ENCODE peak calls at places on chromosomes 5 and 9, in nine cellular contexts. Z, U, R, I, L, M, W, Y and H are unnamed samples.

GRCh38 chr5:73482383-73483193 is 15.7 kb upstream of the BTF3 start:
- DNase-seq in Z (no peak), U (no peak), R (peak), I (no peak), L (no peak), M (no peak), W (no peak), Y (no peak), H (no peak)

GRCh38 chr5:60259730-60260129 is 366.2 kb upstream of the PDE4D start:
- DNase-seq in Z (no peak), U (no peak), R (no peak), I (no peak), L (no peak), M (no peak), W (no peak), Y (no peak), H (no peak)

GRCh38 chr9:98570663-98571440 is 137.9 kb downstream of the GABBR2 start:
- DNase-seq in Z (no peak), U (no peak), R (no peak), I (no peak), L (no peak), M (no peak), W (peak), Y (peak), H (no peak)

GRCh38 chr9:115118471-115119156 is 657 bp upstream of the TNC start:
- DNase-seq in Z (peak), U (peak), R (peak), I (peak), L (peak), M (peak), W (peak), Y (peak), H (peak)

GRCh38 chr9:135818718-135819475 is 88.4 kb downstream of the CAMSAP1 start:
- DNase-seq in Z (no peak), U (no peak), R (no peak), I (no peak), L (no peak), M (no peak), W (peak), Y (no peak), H (no peak)

GRCh38 chr5:110951373-110951791 is 120.1 kb upstream of the TSLP start:
- DNase-seq in Z (no peak), U (no peak), R (no peak), I (no peak), L (no peak), M (no peak), W (no peak), Y (no peak), H (no peak)

GRCh38 chr5:149407331-149408251 is 28.5 kb upstream of the IL17B start:
- DNase-seq in Z (no peak), U (no peak), R (no peak), I (no peak), L (no peak), M (no peak), W (no peak), Y (no peak), H (peak)

GRCh38 chr9:3920586-3921582 is 379.0 kb downstream of the GLIS3 start:
- DNase-seq in Z (no peak), U (no peak), R (peak), I (no peak), L (no peak), M (no peak), W (no peak), Y (no peak), H (no peak)

GRCh38 chr9:130301483-130302286 is 36.1 kb downstream of the HMCN2 start:
- DNase-seq in Z (peak), U (no peak), R (peak), I (no peak), L (peak), M (no peak), W (no peak), Y (no peak), H (peak)

GRCh38 chr5:33761139-33761538 is 130.7 kb downstream of the ADAMTS12 start:
- DNase-seq in Z (no peak), U (no peak), R (peak), I (no peak), L (no peak), M (no peak), W (no peak), Y (no peak), H (no peak)

GRCh38 chr9:104177003-104177611 is 83.0 kb downstream of the SMC2 start:
- DNase-seq in Z (no peak), U (no peak), R (no peak), I (no peak), L (no peak), M (no peak), W (no peak), Y (no peak), H (no peak)

GRCh38 chr5:10401499-10401898 is 40.2 kb upstream of the ROPN1L start:
- DNase-seq in Z (no peak), U (no peak), R (no peak), I (no peak), L (no peak), M (no peak), W (no peak), Y (no peak), H (no peak)

GRCh38 chr5:131281133-131281867 is 17.4 kb downstream of the CDC42SE2 start:
- DNase-seq in Z (no peak), U (no peak), R (peak), I (no peak), L (no peak), M (no peak), W (no peak), Y (no peak), H (no peak)

GRCh38 chr5:4699592-4699991 is 440.5 kb upstream of the ADAMTS16 start:
- DNase-seq in Z (no peak), U (no peak), R (no peak), I (no peak), L (no peak), M (no peak), W (no peak), Y (no peak), H (no peak)

GRCh38 chr9:115109486-115109885 is 8.5 kb downstream of the TNC start:
- DNase-seq in Z (no peak), U (no peak), R (peak), I (no peak), L (no peak), M (no peak), W (no peak), Y (no peak), H (no peak)

GRCh38 chr9:1837453-1838084 is 177.6 kb upstream of the SMARCA2 start:
- DNase-seq in Z (no peak), U (no peak), R (peak), I (peak), L (no peak), M (no peak), W (no peak), Y (no peak), H (no peak)

GRCh38 chr5:136094189-136094912 is 38.3 kb upstream of the SMAD5 start:
- DNase-seq in Z (no peak), U (no peak), R (no peak), I (no peak), L (no peak), M (no peak), W (no peak), Y (no peak), H (no peak)

GRCh38 chr9:88923653-88924284 is 67.5 kb upstream of the S1PR3 start:
- DNase-seq in Z (no peak), U (no peak), R (no peak), I (no peak), L (no peak), M (no peak), W (no peak), Y (peak), H (no peak)

GRCh38 chr5:126370796-126371718 is 52.2 kb upstream of the GRAMD2B start:
- DNase-seq in Z (no peak), U (no peak), R (peak), I (peak), L (no peak), M (no peak), W (no peak), Y (no peak), H (no peak)

GRCh38 chr5:14298126-14298847 is 155.1 kb downstream of the TRIO start:
- DNase-seq in Z (peak), U (no peak), R (peak), I (no peak), L (no peak), M (no peak), W (no peak), Y (no peak), H (no peak)

GRCh38 chr5:19241690-19242089 is 746.3 kb downstream of the CDH18 start:
- DNase-seq in Z (no peak), U (no peak), R (no peak), I (no peak), L (no peak), M (no peak), W (no peak), Y (no peak), H (no peak)

GRCh38 chr5:161286066-161286655 is 260.4 kb downstream of the GABRB2 start:
- DNase-seq in Z (no peak), U (no peak), R (no peak), I (no peak), L (no peak), M (no peak), W (no peak), Y (no peak), H (no peak)
- TF ChIP-seq POLR2A in Z (no peak), U (no peak), R (no peak), I (no peak), L (no peak), M (no peak), W (no peak), Y (no peak), H (no peak)

GRCh38 chr5:163504091-163504931 is 1.1 kb upstream of the MAT2B start:
- DNase-seq in Z (peak), U (peak), R (peak), I (no peak), L (peak), M (no peak), W (peak), Y (peak), H (peak)
- TF ChIP-seq POLR2A in Z (no peak), U (no peak), R (no peak), I (no peak), L (no peak), M (no peak), W (no peak), Y (peak), H (no peak)

GRCh38 chr5:134467231-134467630 is 55.5 kb upstream of the CDKN2AIPNL start:
- DNase-seq in Z (no peak), U (no peak), R (no peak), I (no peak), L (no peak), M (no peak), W (no peak), Y (no peak), H (no peak)

GRCh38 chr5:134464988-134465855 is 53.5 kb upstream of the CDKN2AIPNL start:
- DNase-seq in Z (no peak), U (no peak), R (no peak), I (no peak), L (peak), M (no peak), W (peak), Y (no peak), H (peak)

GRCh38 chr5:134466241-134467069 is 54.8 kb upstream of the CDKN2AIPNL start:
- DNase-seq in Z (peak), U (peak), R (peak), I (peak), L (peak), M (peak), W (peak), Y (peak), H (peak)

GRCh38 chr5:134463991-134464760 is 52.5 kb upstream of the CDKN2AIPNL start:
- DNase-seq in Z (peak), U (no peak), R (peak), I (no peak), L (no peak), M (no peak), W (peak), Y (no peak), H (no peak)

DNA sequence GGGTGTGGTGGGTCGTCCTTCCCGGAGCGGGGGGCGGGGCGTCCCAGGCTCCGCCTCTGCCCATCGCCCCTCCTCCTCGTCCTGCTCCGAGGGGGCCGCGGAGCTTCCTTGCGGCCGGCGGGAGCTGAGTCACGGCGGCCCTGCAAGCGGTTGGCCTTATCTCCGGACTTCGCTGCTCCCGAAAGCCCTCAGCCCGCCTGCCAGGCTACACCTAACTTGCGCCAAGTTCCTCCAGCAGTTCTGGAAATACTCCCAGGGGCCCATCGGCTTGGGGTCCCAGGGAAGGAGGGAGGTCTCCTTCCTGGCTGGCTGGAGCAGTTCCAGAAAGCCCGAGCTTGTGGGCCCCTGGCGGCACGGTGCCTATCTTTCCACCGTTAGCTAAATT is 54.2 kb upstream of the CDKN2AIPNL start:
- DNase-seq in Z (peak), U (peak), R (peak), I (peak), L (peak), M (peak), W (peak), Y (peak), H (peak)
- TF ChIP-seq POLR2A in Z (peak), U (no peak), R (peak), I (peak), L (peak), M (peak), W (no peak), Y (peak), H (peak)

GRCh38 chr5:178131446-178131996 is 707 bp downstream of the RMND5B start:
- DNase-seq in Z (no peak), U (no peak), R (no peak), I (peak), L (no peak), M (no peak), W (no peak), Y (no peak), H (no peak)

GRCh38 chr5:178126556-178126955 is 4.3 kb upstream of the RMND5B start:
- DNase-seq in Z (no peak), U (no peak), R (no peak), I (no peak), L (no peak), M (no peak), W (no peak), Y (no peak), H (no peak)

GRCh38 chr5:178129296-178129695 is 1.5 kb upstream of the RMND5B start:
- DNase-seq in Z (no peak), U (no peak), R (no peak), I (no peak), L (no peak), M (no peak), W (no peak), Y (no peak), H (no peak)

GRCh38 chr5:178125253-178125916 is 5.4 kb upstream of the RMND5B start:
- DNase-seq in Z (no peak), U (no peak), R (no peak), I (no peak), L (no peak), M (no peak), W (no peak), Y (no peak), H (no peak)

DNA sequence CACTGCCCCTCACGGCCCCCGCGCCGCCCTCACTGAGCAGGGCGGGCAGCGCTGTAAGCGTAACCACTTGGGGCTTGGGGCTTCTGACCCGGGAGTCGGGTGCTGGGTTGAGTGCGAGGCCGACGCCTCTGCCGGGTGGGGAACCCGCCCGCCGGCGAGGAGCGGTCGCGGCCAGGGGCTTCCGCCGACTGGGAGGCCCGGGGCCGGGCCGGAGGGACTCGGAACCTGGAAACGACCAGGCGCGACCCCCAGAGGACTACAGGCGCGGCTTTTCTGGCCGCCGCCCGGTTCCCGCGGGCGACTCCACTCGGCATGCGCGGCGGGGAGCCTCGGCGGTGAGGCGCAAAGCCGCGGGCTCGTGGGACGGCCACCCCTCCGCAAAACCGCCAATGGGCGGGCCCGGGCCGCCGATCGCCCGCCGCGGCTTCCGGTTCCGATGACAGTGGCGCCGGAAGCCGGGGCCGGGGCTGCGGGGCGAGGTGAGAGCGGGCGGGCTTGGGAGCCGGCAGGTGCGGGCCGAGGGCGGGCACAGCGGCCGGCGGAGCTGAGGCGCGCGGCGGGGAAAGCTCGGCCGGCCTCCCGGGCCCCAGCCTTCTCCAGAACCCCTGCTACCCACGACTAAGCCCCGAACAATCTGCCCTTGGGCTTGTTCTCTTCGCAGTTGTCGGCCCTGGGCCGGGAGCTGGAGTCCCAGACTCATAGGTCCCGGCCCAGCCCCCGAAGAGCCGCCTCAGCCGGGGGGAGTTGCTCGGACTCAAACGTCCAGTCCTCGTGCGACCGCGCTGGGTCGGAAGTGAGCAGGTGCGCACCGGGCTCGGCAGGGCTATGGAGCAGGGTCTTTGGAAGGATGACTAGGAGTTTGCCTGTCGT is at the start of gene RMND5B:
- DNase-seq in Z (peak), U (peak), R (peak), I (peak), L (peak), M (peak), W (peak), Y (peak), H (peak)
- TF ChIP-seq POLR2A in Z (peak), U (no peak), R (peak), I (peak), L (peak), M (peak), W (no peak), Y (peak), H (peak)